ENCODE peak calls at places on chromosomes 16 and 17, in eight cellular contexts. P, Y, E, V, S, K, O and I are unnamed samples.

GRCh38 chr17:32780721-32781120 is 96.2 kb downstream of the MYO1D start:
- DNase-seq in P (no peak), Y (no peak), E (no peak), V (no peak), S (no peak), K (no peak), O (no peak), I (no peak)

GRCh38 chr16:85900031-85900792 is 1.2 kb downstream of the IRF8 start:
- DNase-seq in P (no peak), Y (no peak), E (no peak), V (no peak), S (no peak), K (no peak), O (no peak), I (no peak)

GRCh38 chr17:41571561-41572434 is at the start of gene KRT9:
- DNase-seq in P (no peak), Y (no peak), E (no peak), V (no peak), S (no peak), K (no peak), O (no peak), I (no peak)

GRCh38 chr17:76714822-76715461 is 4.2 kb upstream of the MXRA7 start:
- DNase-seq in P (no peak), Y (no peak), E (no peak), V (peak), S (no peak), K (peak), O (no peak), I (peak)

GRCh38 chr17:77607606-77608005 is 350.9 kb upstream of the TNRC6C start:
- DNase-seq in P (no peak), Y (no peak), E (no peak), V (no peak), S (no peak), K (no peak), O (no peak), I (no peak)

GRCh38 chr17:80673152-80673920 is 128.7 kb downstream of the RPTOR start:
- DNase-seq in P (no peak), Y (no peak), E (no peak), V (no peak), S (no peak), K (no peak), O (no peak), I (no peak)

GRCh38 chr17:59678946-59679345 is 28.3 kb downstream of the PTRH2 start:
- DNase-seq in P (no peak), Y (no peak), E (no peak), V (no peak), S (no peak), K (no peak), O (no peak), I (no peak)

GRCh38 chr16:8972843-8973586 is 9.3 kb upstream of the USP7 start:
- DNase-seq in P (no peak), Y (no peak), E (no peak), V (no peak), S (no peak), K (no peak), O (peak), I (no peak)

GRCh38 chr16:89363621-89364393 is 126.6 kb downstream of the ANKRD11 start:
- DNase-seq in P (no peak), Y (peak), E (no peak), V (peak), S (peak), K (peak), O (no peak), I (no peak)

GRCh38 chr17:82647593-82648164 is 565 bp downstream of the WDR45B start:
- DNase-seq in P (no peak), Y (peak), E (no peak), V (peak), S (no peak), K (peak), O (no peak), I (peak)

GRCh38 chr17:14052886-14053615 is 16.3 kb upstream of the COX10 start:
- DNase-seq in P (no peak), Y (no peak), E (no peak), V (no peak), S (no peak), K (no peak), O (no peak), I (no peak)

GRCh38 chr17:47159315-47159714 is 29.8 kb downstream of the CDC27 start:
- DNase-seq in P (no peak), Y (no peak), E (no peak), V (no peak), S (no peak), K (no peak), O (no peak), I (no peak)

GRCh38 chr17:61139219-61139618 is 260.4 kb upstream of the TBX2 start:
- DNase-seq in P (no peak), Y (peak), E (no peak), V (no peak), S (no peak), K (peak), O (peak), I (peak)

GRCh38 chr17:72063262-72063661 is 57.6 kb upstream of the SOX9 start:
- DNase-seq in P (no peak), Y (no peak), E (no peak), V (no peak), S (no peak), K (no peak), O (no peak), I (no peak)

GRCh38 chr17:32929288-32929574 is 1.3 kb downstream of the TMEM98 start:
- DNase-seq in P (no peak), Y (no peak), E (no peak), V (peak), S (no peak), K (no peak), O (no peak), I (no peak)

GRCh38 chr16:57651344-57652333 is 16.5 kb upstream of the ADGRG3 start:
- DNase-seq in P (no peak), Y (no peak), E (no peak), V (no peak), S (no peak), K (no peak), O (no peak), I (no peak)

GRCh38 chr17:39735882-39736281 is 1.9 kb upstream of the GRB7 start:
- DNase-seq in P (no peak), Y (no peak), E (no peak), V (no peak), S (no peak), K (no peak), O (no peak), I (no peak)

GRCh38 chr17:69466905-69467630 is 52.6 kb downstream of the MAP2K6 start:
- DNase-seq in P (peak), Y (no peak), E (no peak), V (peak), S (peak), K (no peak), O (no peak), I (no peak)

GRCh38 chr17:50832267-50833227 is 2.8 kb upstream of the WFIKKN2 start:
- DNase-seq in P (no peak), Y (no peak), E (no peak), V (no peak), S (no peak), K (no peak), O (no peak), I (no peak)

GRCh38 chr16:2195316-2196161 is 866 bp downstream of the CASKIN1 start:
- DNase-seq in P (no peak), Y (no peak), E (no peak), V (no peak), S (no peak), K (no peak), O (no peak), I (no peak)